ENCODE peak calls at places on chromosomes 12 and 14, in four cellular contexts. One of them, this sample, is unnamed.

GRCh38 chr12:41521872-41522379 is 333.8 kb downstream of the PDZRN4 start:
- ATAC-seq in T-cell: no peak
- ATAC-seq in body of pancreas: no peak
- ATAC-seq in activated CD8-positive, alpha-beta memory T cell treated with anti-CD3 and anti-CD28 coated beads, Interleukin-2, amount 10 ng/mL, durations not matched to agents 7 days and 5 days: peak
- ATAC-seq in this sample: peak

GRCh38 chr12:3552726-3553045 is 61.7 kb downstream of the PRMT8 start:
- ATAC-seq in T-cell: no peak
- ATAC-seq in body of pancreas: no peak
- ATAC-seq in activated CD8-positive, alpha-beta memory T cell treated with anti-CD3 and anti-CD28 coated beads, Interleukin-2, amount 10 ng/mL, durations not matched to agents 7 days and 5 days: no peak
- ATAC-seq in this sample: no peak

GRCh38 chr14:32593290-32593942 is 264.3 kb downstream of the AKAP6 start:
- ATAC-seq in T-cell: no peak
- ATAC-seq in body of pancreas: no peak
- ATAC-seq in activated CD8-positive, alpha-beta memory T cell treated with anti-CD3 and anti-CD28 coated beads, Interleukin-2, amount 10 ng/mL, durations not matched to agents 7 days and 5 days: no peak
- ATAC-seq in this sample: no peak

GRCh38 chr12:39763894-39764176 is 144.2 kb upstream of the ABCD2 start:
- ATAC-seq in T-cell: no peak
- ATAC-seq in body of pancreas: no peak
- ATAC-seq in activated CD8-positive, alpha-beta memory T cell treated with anti-CD3 and anti-CD28 coated beads, Interleukin-2, amount 10 ng/mL, durations not matched to agents 7 days and 5 days: no peak
- ATAC-seq in this sample: no peak

GRCh38 chr12:50050410-50051280 is 6.8 kb upstream of the ASIC1 start:
- ATAC-seq in T-cell: no peak
- ATAC-seq in body of pancreas: peak
- ATAC-seq in activated CD8-positive, alpha-beta memory T cell treated with anti-CD3 and anti-CD28 coated beads, Interleukin-2, amount 10 ng/mL, durations not matched to agents 7 days and 5 days: no peak
- ATAC-seq in this sample: no peak

GRCh38 chr12:40233741-40234367 is 9.1 kb downstream of the LRRK2 start:
- ATAC-seq in T-cell: no peak
- ATAC-seq in body of pancreas: no peak
- ATAC-seq in activated CD8-positive, alpha-beta memory T cell treated with anti-CD3 and anti-CD28 coated beads, Interleukin-2, amount 10 ng/mL, durations not matched to agents 7 days and 5 days: no peak
- ATAC-seq in this sample: no peak

GRCh38 chr14:53001787-53002378 is 51.0 kb upstream of the FERMT2 start:
- ATAC-seq in T-cell: no peak
- ATAC-seq in body of pancreas: no peak
- ATAC-seq in activated CD8-positive, alpha-beta memory T cell treated with anti-CD3 and anti-CD28 coated beads, Interleukin-2, amount 10 ng/mL, durations not matched to agents 7 days and 5 days: no peak
- ATAC-seq in this sample: no peak

GRCh38 chr12:68440068-68440581 is 108.0 kb upstream of the MDM1 start:
- ATAC-seq in T-cell: no peak
- ATAC-seq in body of pancreas: no peak
- ATAC-seq in activated CD8-positive, alpha-beta memory T cell treated with anti-CD3 and anti-CD28 coated beads, Interleukin-2, amount 10 ng/mL, durations not matched to agents 7 days and 5 days: no peak
- ATAC-seq in this sample: peak

GRCh38 chr12:115201928-115202327 is 518.0 kb upstream of the TBX3 start:
- ATAC-seq in T-cell: no peak
- ATAC-seq in body of pancreas: no peak
- ATAC-seq in activated CD8-positive, alpha-beta memory T cell treated with anti-CD3 and anti-CD28 coated beads, Interleukin-2, amount 10 ng/mL, durations not matched to agents 7 days and 5 days: no peak
- ATAC-seq in this sample: no peak

GRCh38 chr14:93110856-93111419 is 4.8 kb downstream of the ITPK1 start:
- ATAC-seq in T-cell: no peak
- ATAC-seq in body of pancreas: no peak
- ATAC-seq in activated CD8-positive, alpha-beta memory T cell treated with anti-CD3 and anti-CD28 coated beads, Interleukin-2, amount 10 ng/mL, durations not matched to agents 7 days and 5 days: no peak
- ATAC-seq in this sample: no peak

GRCh38 chr12:74021937-74022336 is 515.7 kb upstream of the ATXN7L3B start:
- ATAC-seq in T-cell: no peak
- ATAC-seq in body of pancreas: peak
- ATAC-seq in activated CD8-positive, alpha-beta memory T cell treated with anti-CD3 and anti-CD28 coated beads, Interleukin-2, amount 10 ng/mL, durations not matched to agents 7 days and 5 days: peak
- ATAC-seq in this sample: peak

GRCh38 chr14:72568296-72568992 is 325.5 kb downstream of the DPF3 start:
- ATAC-seq in T-cell: no peak
- ATAC-seq in body of pancreas: no peak
- ATAC-seq in activated CD8-positive, alpha-beta memory T cell treated with anti-CD3 and anti-CD28 coated beads, Interleukin-2, amount 10 ng/mL, durations not matched to agents 7 days and 5 days: no peak
- ATAC-seq in this sample: no peak

GRCh38 chr14:59313063-59314018 is 124.9 kb downstream of the DAAM1 start:
- ATAC-seq in T-cell: no peak
- ATAC-seq in body of pancreas: no peak
- ATAC-seq in activated CD8-positive, alpha-beta memory T cell treated with anti-CD3 and anti-CD28 coated beads, Interleukin-2, amount 10 ng/mL, durations not matched to agents 7 days and 5 days: no peak
- ATAC-seq in this sample: no peak

GRCh38 chr14:54652188-54652889 is 85.4 kb downstream of the SAMD4A start:
- ATAC-seq in T-cell: no peak
- ATAC-seq in body of pancreas: peak
- ATAC-seq in activated CD8-positive, alpha-beta memory T cell treated with anti-CD3 and anti-CD28 coated beads, Interleukin-2, amount 10 ng/mL, durations not matched to agents 7 days and 5 days: no peak
- ATAC-seq in this sample: no peak

GRCh38 chr12:14554281-14555008 is 13.2 kb downstream of the PLBD1 start:
- ATAC-seq in T-cell: no peak
- ATAC-seq in body of pancreas: peak
- ATAC-seq in activated CD8-positive, alpha-beta memory T cell treated with anti-CD3 and anti-CD28 coated beads, Interleukin-2, amount 10 ng/mL, durations not matched to agents 7 days and 5 days: no peak
- ATAC-seq in this sample: no peak

GRCh38 chr14:56120091-56120632 is 2.0 kb downstream of the PELI2 start:
- ATAC-seq in T-cell: no peak
- ATAC-seq in body of pancreas: peak
- ATAC-seq in activated CD8-positive, alpha-beta memory T cell treated with anti-CD3 and anti-CD28 coated beads, Interleukin-2, amount 10 ng/mL, durations not matched to agents 7 days and 5 days: no peak
- ATAC-seq in this sample: no peak

GRCh38 chr14:70773182-70773862 is 36.0 kb downstream of the MAP3K9 start:
- ATAC-seq in T-cell: no peak
- ATAC-seq in body of pancreas: no peak
- ATAC-seq in activated CD8-positive, alpha-beta memory T cell treated with anti-CD3 and anti-CD28 coated beads, Interleukin-2, amount 10 ng/mL, durations not matched to agents 7 days and 5 days: no peak
- ATAC-seq in this sample: no peak

GRCh38 chr12:19105468-19105867 is 24.1 kb upstream of the PLEKHA5 start:
- ATAC-seq in T-cell: no peak
- ATAC-seq in body of pancreas: no peak
- ATAC-seq in activated CD8-positive, alpha-beta memory T cell treated with anti-CD3 and anti-CD28 coated beads, Interleukin-2, amount 10 ng/mL, durations not matched to agents 7 days and 5 days: no peak
- ATAC-seq in this sample: no peak

GRCh38 chr14:77407158-77407557 is 16.2 kb downstream of the NOXRED1 start:
- ATAC-seq in T-cell: no peak
- ATAC-seq in body of pancreas: no peak
- ATAC-seq in activated CD8-positive, alpha-beta memory T cell treated with anti-CD3 and anti-CD28 coated beads, Interleukin-2, amount 10 ng/mL, durations not matched to agents 7 days and 5 days: no peak
- ATAC-seq in this sample: no peak

GRCh38 chr12:119925269-119925668 is 48.1 kb upstream of the CIT start:
- ATAC-seq in T-cell: no peak
- ATAC-seq in body of pancreas: no peak
- ATAC-seq in activated CD8-positive, alpha-beta memory T cell treated with anti-CD3 and anti-CD28 coated beads, Interleukin-2, amount 10 ng/mL, durations not matched to agents 7 days and 5 days: no peak
- ATAC-seq in this sample: peak

GRCh38 chr14:102317564-102318248 is 1.8 kb upstream of the ZNF839 start:
- ATAC-seq in T-cell: no peak
- ATAC-seq in body of pancreas: no peak
- ATAC-seq in activated CD8-positive, alpha-beta memory T cell treated with anti-CD3 and anti-CD28 coated beads, Interleukin-2, amount 10 ng/mL, durations not matched to agents 7 days and 5 days: no peak
- ATAC-seq in this sample: peak